ENCODE peak calls at places on chromosomes 1 and 21, in four cellular contexts. E is colonic mucosa, W is stomach, F is GM23338. V is an unnamed sample.

GRCh38 chr1:77538956-77539509 is 143.4 kb downstream of the ZZZ3 start:
- DNase-seq in E (no peak), W (no peak), F (no peak), V (no peak)

GRCh38 chr1:226948051-226948450 is 8.0 kb downstream of the COQ8A start:
- DNase-seq in E (no peak), W (no peak), F (no peak), V (no peak)

GRCh38 chr1:199691540-199691939 is 336.0 kb upstream of the NR5A2 start:
- DNase-seq in E (no peak), W (no peak), F (peak; percentile 32), V (no peak)

GRCh38 chr1:2540816-2541492 is 10.9 kb upstream of the HES5 start:
- DNase-seq in E (no peak), W (no peak), F (peak; percentile 60), V (no peak)

GRCh38 chr1:32859915-32860314 is 10.8 kb downstream of the FNDC5 start:
- DNase-seq in E (no peak), W (no peak), F (no peak), V (no peak)

GRCh38 chr1:12477936-12478611 is 139.9 kb downstream of the DHRS3 start:
- DNase-seq in E (peak; percentile 93), W (peak; percentile 69), F (peak; percentile 42), V (no peak)

GRCh38 chr1:33378524-33378923 is 52.4 kb downstream of the PHC2 start:
- DNase-seq in E (no peak), W (no peak), F (no peak), V (no peak)

GRCh38 chr1:9345922-9346321 is 53.2 kb downstream of the SPSB1 start:
- DNase-seq in E (no peak), W (no peak), F (no peak), V (no peak)

GRCh38 chr1:224684920-224685547 is 68.9 kb downstream of the CNIH3 start:
- DNase-seq in E (no peak), W (no peak), F (no peak), V (no peak)

GRCh38 chr1:29713857-29714256 is 477.5 kb downstream of the PTPRU start:
- DNase-seq in E (no peak), W (no peak), F (no peak), V (no peak)

GRCh38 chr1:16348414-16349182 is 3.7 kb downstream of the FBXO42 start:
- DNase-seq in E (no peak), W (no peak), F (no peak), V (no peak)

GRCh38 chr1:230643887-230644286 is 1.6 kb downstream of the COG2 start:
- DNase-seq in E (no peak), W (no peak), F (no peak), V (no peak)
- TF ChIP-seq CTCF in E (no peak), W (no peak), F (no peak), V (no peak)

GRCh38 chr1:204358605-204359004 is 1.1 kb downstream of the PLEKHA6 start:
- DNase-seq in E (no peak), W (no peak), F (no peak), V (no peak)
- H3K27ac ChIP-seq in E (no peak overlapping the region), W (peak overlapping the region; percentile 32), F (no peak overlapping the region), V (no peak overlapping the region)

GRCh38 chr21:46245213-46245915 is 16.8 kb upstream of the LSS start:
- DNase-seq in E (no peak), W (no peak), F (no peak), V (no peak)
- TF ChIP-seq CTCF in E (no peak), W (no peak), F (no peak), V (no peak)

GRCh38 chr21:43829575-43830119 is 35.4 kb upstream of the AGPAT3 start:
- DNase-seq in E (no peak), W (no peak), F (peak; percentile 41), V (no peak)
- H3K27ac ChIP-seq in E (no peak overlapping the region), W (no peak overlapping the region), F (no peak overlapping the region), V (no peak overlapping the region)

GRCh38 chr1:52913014-52913413 is 8.5 kb downstream of the ECHDC2 start:
- DNase-seq in E (no peak), W (no peak), F (no peak), V (no peak)

GRCh38 chr1:52914463-52914862 is 7.1 kb downstream of the ECHDC2 start:
- DNase-seq in E (no peak), W (no peak), F (no peak), V (no peak)

GRCh38 chr1:52911541-52911940 is 10.0 kb downstream of the ECHDC2 start:
- DNase-seq in E (no peak), W (no peak), F (no peak), V (no peak)

GRCh38 chr1:52915211-52915854 is 6.2 kb downstream of the ECHDC2 start:
- DNase-seq in E (no peak), W (no peak), F (no peak), V (no peak)

GRCh38 chr1:52913537-52913936 is 8.0 kb downstream of the ECHDC2 start:
- DNase-seq in E (no peak), W (no peak), F (peak; percentile 80), V (no peak)
- TF ChIP-seq CTCF in E (no peak), W (no peak), F (peak; percentile 85), V (no peak)

GRCh38 chr1:31064115-31064514 is 1.4 kb downstream of the PUM1 start:
- DNase-seq in E (no peak), W (no peak), F (no peak), V (no peak)
- H3K27ac ChIP-seq in E (peak overlapping the region; percentile 82), W (peak overlapping the region; percentile 96), F (peak overlapping the region; percentile 78), V (peak overlapping the region; percentile 22)

DNA sequence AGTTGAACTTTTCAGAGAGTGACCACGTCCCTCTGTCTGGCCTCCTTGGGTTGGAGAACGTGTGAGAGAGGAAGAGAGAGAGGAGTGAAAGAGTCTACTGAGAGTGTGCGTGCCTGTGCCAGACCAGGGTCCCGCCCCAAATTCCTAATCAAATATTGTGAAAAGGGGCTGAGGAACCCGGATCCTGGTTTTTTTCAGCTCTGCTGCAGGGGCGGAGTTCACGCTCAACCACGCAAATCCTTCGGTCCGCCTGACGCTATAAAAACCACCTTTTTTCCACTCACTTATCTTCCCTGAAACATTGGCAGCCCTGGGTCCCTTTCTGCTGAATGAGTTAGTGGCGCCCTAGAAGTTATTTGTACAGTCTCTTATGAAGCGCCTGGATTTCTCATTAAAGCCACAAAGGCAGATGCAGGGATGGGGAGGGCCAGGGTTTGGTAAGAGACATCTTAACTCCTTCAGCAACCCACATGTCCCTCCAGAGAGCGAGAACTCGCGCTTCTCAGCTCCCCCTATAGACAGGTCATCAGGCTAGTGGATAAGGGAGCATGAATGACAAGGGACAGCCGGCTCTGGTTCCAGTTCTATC is at the start of gene FMOD:
- DNase-seq in E (peak; percentile 66), W (peak; percentile 79), F (peak; percentile 71), V (no peak)
- TF ChIP-seq CTCF in E (no peak), W (no peak), F (peak; percentile 61), V (no peak)

DNA sequence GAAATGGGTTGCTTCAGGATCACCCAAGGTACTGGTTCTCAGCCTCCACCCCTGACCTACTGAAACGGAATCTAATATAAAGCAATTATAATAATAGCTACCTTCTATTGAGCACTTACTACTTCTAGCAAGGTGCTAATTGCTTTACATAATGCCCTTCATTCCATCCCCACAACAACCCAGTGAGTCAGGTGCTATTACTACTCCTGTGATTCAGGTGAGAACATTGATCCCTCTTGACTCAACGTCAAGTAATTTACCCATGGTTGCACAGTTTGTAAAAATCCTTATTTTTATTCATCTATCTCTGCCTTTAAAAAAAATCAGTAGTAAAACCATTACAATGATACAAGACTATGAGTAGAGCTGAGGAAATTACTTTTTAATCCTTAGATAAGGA is 85.2 kb downstream of the UCHL5 start:
- DNase-seq in E (no peak), W (no peak), F (no peak), V (no peak)
- H3K27ac ChIP-seq in E (no peak overlapping the region), W (no peak overlapping the region), F (no peak overlapping the region), V (no peak overlapping the region)